ENCODE peak calls at places on chromosomes 4 and X, in eight cellular contexts. A is endothelial cell of umbilical vein, K is tibial artery, V is mammary epithelial cell, E is bronchial epithelial cell, H is transverse colon, C is stomach, F is cardiac muscle cell. J is an unnamed sample.

GRCh38 chr4:10296730-10297129 is 160.5 kb downstream of the ZNF518B start:
- DNase-seq in A (no peak), K (no peak), V (peak; percentile 71), E (no peak), H (no peak), C (peak; percentile 29), F (peak; percentile 8), J (no peak)

GRCh38 chrX:56783450-56783831 is 54.4 kb downstream of the NBDY start:
- DNase-seq in A (no peak), K (no peak), V (peak; percentile 63), E (no peak), H (peak; percentile 87), C (peak; percentile 77), F (no peak), J (no peak)

GRCh38 chr4:118265312-118266144 is 87.3 kb downstream of the PRSS12 start:
- DNase-seq in A (no peak), K (no peak), V (peak; percentile 35), E (no peak), H (peak; percentile 42), C (peak; percentile 51), F (no peak), J (no peak)

GRCh38 chr4:158121203-158121586 is 51.6 kb downstream of the GASK1B start:
- DNase-seq in A (no peak), K (no peak), V (peak; percentile 57), E (peak; percentile 87), H (no peak), C (no peak), F (no peak), J (peak; percentile 43)

GRCh38 chr4:54091637-54092404 is 8.1 kb upstream of the GSX2 start:
- DNase-seq in A (peak; percentile 81), K (peak; percentile 87), V (peak; percentile 53), E (peak; percentile 46), H (peak; percentile 82), C (peak; percentile 73), F (peak; percentile 66), J (no peak)

GRCh38 chrX:107454302-107454701 is 4.8 kb downstream of the FRMPD3 start:
- DNase-seq in A (no peak), K (no peak), V (peak; percentile 73), E (peak; percentile 85), H (no peak), C (no peak), F (no peak), J (peak; percentile 47)

GRCh38 chr4:81207793-81208192 is 7.2 kb downstream of the PRKG2 start:
- DNase-seq in A (no peak), K (no peak), V (peak; percentile 95), E (peak; percentile 81), H (no peak), C (no peak), F (no peak), J (peak; percentile 19)

GRCh38 chr4:101328063-101328602 is 19.2 kb downstream of the PPP3CA start:
- DNase-seq in A (no peak), K (no peak), V (no peak), E (no peak), H (no peak), C (no peak), F (no peak), J (no peak)

GRCh38 chrX:37603938-37604409 is 32.5 kb downstream of the LANCL3 start:
- DNase-seq in A (no peak), K (no peak), V (peak; percentile 5), E (no peak), H (no peak), C (peak; percentile 28), F (no peak), J (no peak)

GRCh38 chrX:138986235-138986634 is 274.7 kb upstream of the FGF13 start:
- DNase-seq in A (no peak), K (no peak), V (peak; percentile 4), E (peak; percentile 28), H (no peak), C (no peak), F (no peak), J (no peak)

GRCh38 chr4:573122-573892 is 2.8 kb downstream of the TMEM271 start:
- DNase-seq in A (no peak), K (no peak), V (no peak), E (no peak), H (no peak), C (no peak), F (no peak), J (no peak)

GRCh38 chr4:150209140-150209829 is 131.0 kb downstream of the DCLK2 start:
- DNase-seq in A (peak; percentile 73), K (peak; percentile 71), V (peak; percentile 37), E (peak; percentile 52), H (peak; percentile 69), C (peak; percentile 59), F (peak; percentile 74), J (no peak)

GRCh38 chr4:184514121-184514988 is 40.0 kb upstream of the IRF2 start:
- DNase-seq in A (peak; percentile 48), K (peak; percentile 76), V (peak; percentile 84), E (peak; percentile 72), H (peak; percentile 48), C (no peak), F (no peak), J (peak; percentile 70)

GRCh38 chr4:7021930-7022658 is 21.1 kb upstream of the TADA2B start:
- DNase-seq in A (no peak), K (no peak), V (peak; percentile 69), E (peak; percentile 64), H (no peak), C (no peak), F (no peak), J (peak; percentile 83)

GRCh38 chr4:87068591-87069021 is 133.8 kb downstream of the AFF1 start:
- DNase-seq in A (no peak), K (no peak), V (no peak), E (no peak), H (no peak), C (no peak), F (no peak), J (no peak)

GRCh38 chr4:100190643-100191600 is 654 bp upstream of the DDIT4L start:
- DNase-seq in A (peak; percentile 39), K (no peak), V (peak; percentile 4), E (peak; percentile 33), H (no peak), C (no peak), F (peak; percentile 57), J (no peak)

GRCh38 chr4:66178901-66179300 is 508.6 kb upstream of the EPHA5 start:
- DNase-seq in A (no peak), K (no peak), V (no peak), E (peak; percentile 1), H (no peak), C (no peak), F (no peak), J (peak; percentile 12)

DNA sequence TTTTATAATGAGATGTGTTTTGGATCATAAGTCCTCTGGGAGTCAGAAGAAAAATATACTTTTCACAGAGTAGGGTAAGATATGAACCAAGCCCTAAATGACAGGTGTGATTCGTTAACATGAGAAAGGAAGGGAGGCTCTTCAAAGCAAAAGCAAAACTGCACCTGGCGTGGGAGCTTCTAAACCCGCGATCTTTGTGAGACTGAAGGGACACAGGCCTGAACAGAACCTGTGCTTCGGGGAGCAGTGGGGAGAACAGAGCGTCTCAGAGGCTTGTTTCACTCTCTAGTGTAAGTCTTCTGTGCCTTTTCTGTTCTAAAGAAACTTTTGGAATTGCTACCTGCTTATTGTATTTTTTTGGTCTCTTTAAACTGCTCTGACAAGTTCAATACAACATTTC is 30.2 kb upstream of the CYP4V2 start:
- DNase-seq in A (no peak), K (no peak), V (no peak), E (no peak), H (peak; percentile 47), C (no peak), F (no peak), J (no peak)
- H3K4me3 ChIP-seq in A (no peak overlapping the region), K (no peak overlapping the region), V (no peak overlapping the region), E (no peak overlapping the region), H (no peak overlapping the region), C (no peak overlapping the region), F (no peak overlapping the region), J (no peak overlapping the region)

DNA sequence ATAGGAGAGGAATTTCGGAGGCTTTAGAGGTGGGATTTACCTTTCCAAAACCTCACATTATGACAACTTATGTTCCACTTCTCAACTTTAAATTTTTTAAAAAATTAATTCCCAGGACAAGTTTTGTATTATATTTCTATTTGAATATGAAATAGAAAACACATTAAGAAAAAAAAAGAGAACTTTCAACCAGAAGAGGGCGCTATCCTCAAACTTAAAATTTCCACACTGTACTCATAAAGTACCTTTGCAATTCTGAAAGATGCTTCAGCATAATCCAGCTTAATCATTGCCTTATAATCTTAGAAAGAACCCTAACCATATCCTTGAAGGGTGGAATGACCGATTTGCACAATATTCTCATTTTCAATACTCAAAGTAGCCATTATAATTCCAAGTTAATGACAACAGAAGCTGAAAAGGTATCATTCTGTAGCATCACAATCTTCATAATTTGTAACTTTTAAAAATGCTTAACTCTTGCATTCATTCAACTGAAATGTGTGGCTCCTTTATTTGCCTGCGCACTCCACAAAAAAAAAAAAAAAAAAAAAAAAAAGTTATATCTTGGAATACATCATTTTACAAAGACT is 158.0 kb downstream of the KCNIP4 start:
- DNase-seq in A (peak; percentile 51), K (no peak), V (peak; percentile 30), E (peak; percentile 42), H (no peak), C (no peak), F (peak; percentile 54), J (no peak)
- TF ChIP-seq CTCF in A (peak; percentile 26), K (peak; percentile 30), V (peak; percentile 45), E (peak; percentile 33), H (peak; percentile 65), C (peak; percentile 5), F (peak; percentile 38), J (peak; percentile 18)

DNA sequence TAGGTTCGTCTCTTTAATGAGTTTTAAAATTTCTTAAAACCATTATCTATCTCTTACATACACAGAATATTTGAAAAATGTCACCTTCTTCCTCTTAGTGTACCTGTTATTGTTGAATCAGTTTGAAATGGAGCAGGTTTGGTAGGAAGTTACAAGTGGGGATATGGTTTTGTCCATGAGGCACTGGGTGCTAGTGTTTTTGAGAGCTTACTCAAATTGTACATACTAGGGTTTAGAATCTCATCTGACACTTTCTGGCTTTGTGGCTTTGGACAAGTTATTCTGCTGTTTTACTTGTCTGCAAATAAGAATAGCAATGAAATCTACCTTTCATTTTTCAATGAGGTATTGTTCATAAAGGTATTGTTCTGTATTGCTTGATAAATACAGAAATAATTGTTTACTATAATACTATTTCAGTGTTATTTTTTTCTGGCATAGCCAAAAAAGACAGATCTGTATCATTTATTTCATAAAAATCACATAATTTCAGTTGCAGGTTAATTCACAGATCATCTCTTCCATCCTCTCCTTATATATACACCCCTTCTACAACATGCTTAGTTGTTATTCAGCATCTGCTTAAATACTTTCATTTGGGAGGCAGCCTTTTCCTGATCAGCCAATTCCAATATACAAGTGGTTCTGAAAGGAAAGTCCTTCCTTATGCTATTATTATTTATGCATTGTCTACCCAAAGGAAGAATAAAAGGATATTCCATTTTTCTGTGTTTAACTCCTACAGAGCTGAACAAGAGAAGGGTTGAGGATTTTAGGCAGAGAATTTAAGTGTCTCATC is 13.3 kb downstream of the NCAPG start:
- DNase-seq in A (no peak), K (no peak), V (no peak), E (no peak), H (no peak), C (no peak), F (no peak), J (no peak)
- H3K36me3 ChIP-seq in A (no peaks in the 10 kb centered on the region), K (no peaks in the 10 kb centered on the region), V (peaks cover 48% of the 10 kb centered on the region), E (no peaks in the 10 kb centered on the region), H (no peaks in the 10 kb centered on the region), C (no peaks in the 10 kb centered on the region), F (peaks cover 3% of the 10 kb centered on the region), J (no peaks in the 10 kb centered on the region)

GRCh38 chrX:106177106-106177981 is 9.2 kb downstream of the PWWP3B start:
- DNase-seq in A (no peak), K (no peak), V (no peak), E (peak; percentile 17), H (no peak), C (no peak), F (peak; percentile 93), J (no peak)

GRCh38 chrX:106178826-106179225 is 10.7 kb downstream of the PWWP3B start:
- DNase-seq in A (no peak), K (no peak), V (no peak), E (no peak), H (no peak), C (no peak), F (no peak), J (no peak)

GRCh38 chrX:106177982-106178321 is 9.8 kb downstream of the PWWP3B start:
- DNase-seq in A (no peak), K (no peak), V (no peak), E (no peak), H (no peak), C (no peak), F (peak; percentile 26), J (no peak)
- H3K4me3 ChIP-seq in A (no peak overlapping the region), K (no peak overlapping the region), V (no peak overlapping the region), E (no peak overlapping the region), H (no peak overlapping the region), C (no peak overlapping the region), F (peak overlapping the region; percentile 49), J (no peak overlapping the region)